ENCODE peak calls at places on chromosome 1, in five cellular contexts. A is effector memory CD4-positive, alpha-beta T cell; X is mesendoderm; H is hepatocyte; D is NT2/D1. J is an unnamed sample.

GRCh38 chr1:79929356-79929755 is 922.8 kb upstream of the ADGRL4 start:
- DNase-seq in D (no peak), H (no peak), A (no peak), X (no peak), J (no peak)

GRCh38 chr1:94302960-94303359 is 65.6 kb upstream of the ARHGAP29 start:
- DNase-seq in A (no peak), D (no peak), H (no peak), X (no peak), J (no peak)

GRCh38 chr1:193406901-193407300 is 220.5 kb upstream of the B3GALT2 start:
- DNase-seq in D (peak; percentile 18), X (peak; percentile 51), H (peak; percentile 62), A (no peak), J (no peak)

GRCh38 chr1:223429313-223429731 is 36.1 kb downstream of the CCDC185 start:
- DNase-seq in H (no peak), A (no peak), D (no peak), X (no peak), J (no peak)

GRCh38 chr1:174797398-174797797 is 202.3 kb upstream of the CACYBP start:
- DNase-seq in H (no peak), D (no peak), A (no peak), X (no peak), J (no peak)

GRCh38 chr1:6475381-6476133 is 9.6 kb upstream of the TNFRSF25 start:
- DNase-seq in X (peak; percentile 46), D (no peak), A (peak; percentile 73), H (peak; percentile 74), J (no peak)

GRCh38 chr1:43822040-43822439 is 111.6 kb upstream of the ARTN start:
- DNase-seq in D (peak; percentile 50), X (peak; percentile 96), H (peak; percentile 69), A (no peak), J (no peak)

GRCh38 chr1:76381450-76382108 is 307.0 kb downstream of the ST6GALNAC3 start:
- DNase-seq in H (no peak), X (peak; percentile 10), D (no peak), A (no peak), J (no peak)

GRCh38 chr1:246280551-246280950 is 226.5 kb downstream of the SMYD3 start:
- DNase-seq in A (no peak), D (no peak), H (peak; percentile 41), X (peak; percentile 29), J (no peak)

GRCh38 chr1:202159534-202160371 is 649 bp downstream of the PTPN7 start:
- DNase-seq in H (no peak), D (no peak), A (peak; percentile 45), X (no peak), J (no peak)

GRCh38 chr1:52970149-52970548 is 43.1 kb downstream of the SCP2 start:
- DNase-seq in A (no peak), D (no peak), H (peak; percentile 40), X (peak; percentile 61), J (no peak)

GRCh38 chr1:203915811-203916210 is 54.4 kb downstream of the SNRPE start:
- DNase-seq in D (no peak), X (no peak), H (no peak), A (no peak), J (no peak)

GRCh38 chr1:185017966-185018365 is 27.4 kb upstream of the RNF2 start:
- DNase-seq in X (no peak), H (no peak), D (no peak), A (no peak), J (no peak)
- H3K4me1 ChIP-seq in X (no peaks in the 10 kb centered on the region), H (peaks cover 9% of the 10 kb centered on the region), D (no peaks in the 10 kb centered on the region), A (no peaks in the 10 kb centered on the region), J (no peaks in the 10 kb centered on the region)

GRCh38 chr1:230119340-230119739 is 52.3 kb downstream of the GALNT2 start:
- DNase-seq in H (no peak), D (no peak), X (no peak), A (no peak), J (no peak)

GRCh38 chr1:230120949-230121381 is 53.9 kb downstream of the GALNT2 start:
- DNase-seq in H (no peak), X (peak; percentile 57), A (no peak), D (no peak), J (no peak)

GRCh38 chr1:230114245-230114651 is 47.2 kb downstream of the GALNT2 start:
- DNase-seq in A (no peak), D (no peak), X (no peak), H (no peak), J (no peak)

GRCh38 chr1:230120289-230120948 is 53.4 kb downstream of the GALNT2 start:
- DNase-seq in D (no peak), A (no peak), X (no peak), H (no peak), J (no peak)

DNA sequence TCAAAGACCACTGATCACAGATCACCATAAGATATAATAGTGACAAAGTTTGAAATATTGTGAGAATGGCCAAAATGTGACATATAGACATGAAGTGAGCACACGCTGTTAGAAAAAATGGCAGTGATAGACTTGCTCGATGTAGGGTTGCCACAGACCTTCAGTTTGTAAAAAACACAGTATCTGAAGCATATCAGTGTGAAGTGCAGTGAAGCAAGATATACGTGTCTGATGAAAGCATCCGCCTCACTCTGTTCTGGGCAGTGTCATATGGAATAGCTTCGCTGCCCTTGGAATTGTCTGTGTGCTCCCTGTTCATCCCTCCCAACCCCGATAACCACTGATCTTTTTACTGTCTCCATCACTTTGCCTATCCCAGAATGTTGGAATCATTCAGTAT is 50.7 kb downstream of the GALNT2 start:
- DNase-seq in X (no peak), A (no peak), D (no peak), H (no peak), J (no peak)
- H3K4me3 ChIP-seq in X (no peak overlapping the region), A (no peak overlapping the region), D (no peak overlapping the region), H (no peak overlapping the region), J (no peak overlapping the region)

DNA sequence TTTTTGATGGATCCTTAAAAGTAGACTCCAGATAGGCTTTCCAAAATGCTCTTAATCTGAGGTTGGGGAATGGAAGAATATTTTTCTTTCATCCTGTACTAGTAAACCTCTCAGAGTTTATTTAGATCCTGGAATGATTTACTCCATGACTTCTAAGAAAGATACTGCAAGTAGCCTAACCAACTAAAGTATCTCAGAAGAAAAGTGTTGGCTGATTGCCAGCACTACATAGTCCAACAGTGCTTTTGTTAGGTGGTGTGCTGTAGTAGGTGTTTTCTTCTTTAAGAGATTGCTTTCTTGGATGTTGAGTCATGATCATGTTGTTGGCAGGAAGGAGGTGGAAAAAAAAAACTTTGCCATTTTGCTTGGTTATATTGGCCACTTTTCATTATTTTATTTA is 119.8 kb downstream of the OSBPL9 start:
- DNase-seq in D (no peak), X (no peak), H (peak; percentile 70), A (no peak), J (no peak)
- H3K4me1 ChIP-seq in D (no peaks in the 10 kb centered on the region), X (no peaks in the 10 kb centered on the region), H (peaks cover 35% of the 10 kb centered on the region), A (peaks cover 7% of the 10 kb centered on the region), J (no peaks in the 10 kb centered on the region)

GRCh38 chr1:167272375-167272957 is 51.8 kb downstream of the POU2F1 start:
- DNase-seq in X (no peak), D (no peak), H (no peak), A (no peak), J (no peak)
- H3K4me3 ChIP-seq in X (no peak overlapping the region), D (no peak overlapping the region), H (no peak overlapping the region), A (no peak overlapping the region), J (no peak overlapping the region)

GRCh38 chr1:66333463-66334232 is 200.3 kb upstream of the SGIP1 start:
- DNase-seq in H (no peak), X (peak; percentile 58), D (no peak), A (no peak), J (no peak)

GRCh38 chr1:66330711-66331110 is 203.2 kb upstream of the SGIP1 start:
- DNase-seq in H (no peak), A (no peak), X (no peak), D (no peak), J (no peak)

GRCh38 chr1:66332524-66332853 is 201.5 kb upstream of the SGIP1 start:
- DNase-seq in X (no peak), D (no peak), H (no peak), A (no peak), J (no peak)

GRCh38 chr1:66334311-66334710 is 199.6 kb upstream of the SGIP1 start:
- DNase-seq in D (no peak), H (no peak), X (no peak), A (no peak), J (no peak)

GRCh38 chr1:66331641-66332523 is 202.1 kb upstream of the SGIP1 start:
- DNase-seq in X (peak; percentile 94), D (no peak), H (peak; percentile 64), A (peak; percentile 42), J (no peak)
- H3K4me1 ChIP-seq in X (peaks cover 14% of the 10 kb centered on the region), D (no peaks in the 10 kb centered on the region), H (peaks cover 8% of the 10 kb centered on the region), A (peaks cover 24% of the 10 kb centered on the region), J (peaks cover 4% of the 10 kb centered on the region)

GRCh38 chr1:3375256-3375655 is 79.2 kb upstream of the ARHGEF16 start:
- DNase-seq in H (no peak), A (no peak), X (no peak), D (no peak), J (no peak)

GRCh38 chr1:3370856-3371703 is 83.4 kb upstream of the ARHGEF16 start:
- DNase-seq in H (no peak), A (no peak), X (no peak), D (no peak), J (no peak)

GRCh38 chr1:3373700-3374405 is 80.6 kb upstream of the ARHGEF16 start:
- DNase-seq in A (no peak), X (no peak), D (no peak), H (no peak), J (no peak)

GRCh38 chr1:3372317-3372716 is 82.1 kb upstream of the ARHGEF16 start:
- DNase-seq in H (no peak), A (no peak), D (no peak), X (no peak), J (no peak)

GRCh38 chr1:3373175-3373574 is 81.3 kb upstream of the ARHGEF16 start:
- DNase-seq in H (no peak), A (no peak), D (no peak), X (no peak), J (no peak)
- H3K4me3 ChIP-seq in H (no peak overlapping the region), A (no peak overlapping the region), D (no peak overlapping the region), X (no peak overlapping the region), J (no peak overlapping the region)

GRCh38 chr1:85372683-85373446 is 92.1 kb downstream of the DDAH1 start:
- DNase-seq in H (no peak), A (no peak), D (no peak), X (no peak), J (no peak)
- H3K4me1 ChIP-seq in H (peaks cover 7% of the 10 kb centered on the region), A (no peaks in the 10 kb centered on the region), D (no peaks in the 10 kb centered on the region), X (no peaks in the 10 kb centered on the region), J (peaks cover 2% of the 10 kb centered on the region)

J was measured in iPS DF 6.9.